ENCODE peak calls at places on chromosomes 12 and 14, in nine cellular contexts. G is heart left ventricle, K is uterus, T is HCT116, X is Peyer's patch, M is K562, O is sigmoid colon, N is transverse colon, C is body of pancreas. E is an unnamed sample. For H3K27me3, the result is how much of the 10 kb centered on the place peaks cover.

GRCh38 chr14:69684461-69685183 is 73.2 kb downstream of the SUSD6 start:
- DNase-seq in G (no peak), K (no peak), T (no peak), X (no peak), M (no peak), O (no peak), N (no peak), C (peak), E (no peak)

GRCh38 chr14:61860294-61860918 is 98.2 kb downstream of the SNAPC1 start:
- DNase-seq in G (no peak), K (no peak), T (peak), X (peak), M (peak), O (no peak), N (peak), C (peak), E (no peak)

GRCh38 chr12:132483612-132484011 is 6.3 kb upstream of the FBRSL1 start:
- DNase-seq in G (peak), K (no peak), T (no peak), X (no peak), M (no peak), O (no peak), N (no peak), C (no peak), E (peak)

GRCh38 chr12:111409403-111410228 is 3.9 kb downstream of the SH2B3 start:
- DNase-seq in G (peak), K (peak), T (no peak), X (peak), M (peak), O (peak), N (no peak), C (peak), E (no peak)

GRCh38 chr14:89912667-89913211 is 41.8 kb downstream of the EFCAB11 start:
- DNase-seq in G (no peak), K (peak), T (no peak), X (no peak), M (no peak), O (no peak), N (peak), C (no peak), E (no peak)

GRCh38 chr14:100654025-100654813 is 67.0 kb upstream of the BEGAIN start:
- DNase-seq in G (no peak), K (no peak), T (no peak), X (no peak), M (no peak), O (no peak), N (no peak), C (no peak), E (no peak)

GRCh38 chr12:1351926-1352325 is 242.5 kb downstream of the FBXL14 start:
- DNase-seq in G (no peak), K (no peak), T (no peak), X (no peak), M (no peak), O (no peak), N (no peak), C (no peak), E (no peak)

GRCh38 chr12:40515041-40515825 is 177.0 kb upstream of the CNTN1 start:
- DNase-seq in G (no peak), K (no peak), T (no peak), X (no peak), M (no peak), O (no peak), N (no peak), C (no peak), E (no peak)

GRCh38 chr12:122646568-122647220 is 56.5 kb downstream of the HCAR2 start:
- DNase-seq in G (no peak), K (no peak), T (no peak), X (no peak), M (no peak), O (no peak), N (no peak), C (no peak), E (no peak)

GRCh38 chr12:116547955-116548471 is 11.2 kb upstream of the MAP1LC3B2 start:
- DNase-seq in G (no peak), K (no peak), T (no peak), X (peak), M (no peak), O (no peak), N (no peak), C (no peak), E (no peak)

GRCh38 chr12:42327227-42327590 is 1.2 kb downstream of the PPHLN1 start:
- DNase-seq in G (no peak), K (no peak), T (no peak), X (no peak), M (no peak), O (no peak), N (no peak), C (no peak), E (no peak)

GRCh38 chr14:94748667-94749347 is 21.1 kb downstream of the GSC start:
- DNase-seq in G (no peak), K (no peak), T (peak), X (no peak), M (no peak), O (no peak), N (peak), C (peak), E (no peak)

GRCh38 chr14:24310666-24311604 is at the start of gene LTB4R:
- DNase-seq in G (peak), K (peak), T (no peak), X (peak), M (no peak), O (peak), N (peak), C (peak), E (peak)
- H3K4me3 ChIP-seq in G (peak), K (peak), T (no peak), X (peak), M (no peak), O (peak), N (peak), C (no peak), E (peak)

DNA sequence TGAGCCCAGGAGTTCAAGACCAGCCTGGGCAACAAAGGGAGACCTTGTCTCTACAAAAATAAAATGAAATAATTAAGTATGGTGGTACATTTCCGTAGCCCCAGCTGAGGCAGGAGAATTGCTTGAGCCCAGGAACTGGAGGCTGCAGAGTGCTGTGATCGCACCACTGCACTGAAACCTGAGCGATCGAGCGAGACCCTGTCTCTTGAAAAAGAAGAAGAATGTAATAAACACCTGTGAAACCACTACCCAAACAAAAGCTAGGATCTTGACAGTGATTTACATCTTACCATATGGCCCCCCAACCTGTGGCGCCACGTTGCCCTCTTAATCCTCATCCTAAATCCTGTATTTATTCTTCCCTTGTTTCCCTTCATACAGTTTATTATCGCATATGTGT is 5.7 kb upstream of the DTX1 start:
- DNase-seq in G (no peak), K (no peak), T (no peak), X (peak), M (no peak), O (no peak), N (no peak), C (no peak), E (no peak)
- H3K27me3 ChIP-seq in G (under half), K (under half), T (under half), X (under half), M (under half), O (under half), N (under half), C (under half), E (under half)

GRCh38 chr12:65803253-65803652 is 21.0 kb upstream of the HMGA2 start:
- DNase-seq in G (no peak), K (no peak), T (no peak), X (no peak), M (no peak), O (no peak), N (no peak), C (no peak), E (no peak)
- TF ChIP-seq POLR2A in G (no peak), K (no peak), T (no peak), X (no peak), M (no peak), O (no peak), N (no peak), C (no peak), E (no peak)

GRCh38 chr14:58078068-58078467 is 73.9 kb downstream of the ARMH4 start:
- DNase-seq in G (no peak), K (no peak), T (no peak), X (no peak), M (no peak), O (no peak), N (no peak), C (no peak), E (no peak)

GRCh38 chr14:58078471-58078870 is 73.5 kb downstream of the ARMH4 start:
- DNase-seq in G (no peak), K (no peak), T (no peak), X (no peak), M (no peak), O (no peak), N (no peak), C (no peak), E (no peak)

GRCh38 chr14:58085877-58086276 is 66.1 kb downstream of the ARMH4 start:
- DNase-seq in G (no peak), K (no peak), T (no peak), X (no peak), M (no peak), O (no peak), N (no peak), C (no peak), E (no peak)

GRCh38 chr14:58082011-58082410 is 70.0 kb downstream of the ARMH4 start:
- DNase-seq in G (no peak), K (no peak), T (no peak), X (no peak), M (no peak), O (no peak), N (no peak), C (no peak), E (no peak)

DNA sequence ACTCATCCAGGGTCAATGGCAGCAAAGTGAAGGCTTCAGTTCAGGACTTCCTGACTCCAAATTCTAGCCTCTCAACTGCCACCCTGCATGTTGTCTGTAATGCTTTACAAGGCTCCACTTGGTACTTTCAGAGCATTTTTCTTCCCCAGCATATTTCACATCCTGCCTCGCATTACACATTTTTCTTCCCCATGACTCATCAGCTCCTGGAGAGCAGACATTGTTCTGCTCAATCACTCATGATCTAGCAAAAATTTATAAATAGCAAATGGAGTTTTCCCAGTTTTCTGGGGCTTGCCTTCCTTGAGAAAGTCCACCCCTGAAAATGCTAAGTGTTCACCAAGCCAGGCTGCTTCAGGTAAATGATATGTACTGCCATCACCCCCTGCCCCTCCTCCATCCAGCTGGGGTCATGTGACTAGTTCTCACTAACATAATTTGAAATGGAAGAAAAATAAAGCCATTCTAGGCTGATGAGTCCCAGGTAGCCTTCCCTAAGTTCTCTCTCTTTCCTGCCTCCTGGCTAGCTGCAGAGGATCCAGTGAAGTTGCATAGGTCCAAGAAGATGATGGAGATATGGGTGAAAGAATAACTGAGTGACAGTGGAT is 69.4 kb downstream of the ARMH4 start:
- DNase-seq in G (peak), K (no peak), T (peak), X (no peak), M (peak), O (no peak), N (no peak), C (no peak), E (no peak)
- H3K4me3 ChIP-seq in G (no peak), K (no peak), T (no peak), X (no peak), M (no peak), O (no peak), N (no peak), C (no peak), E (no peak)

DNA sequence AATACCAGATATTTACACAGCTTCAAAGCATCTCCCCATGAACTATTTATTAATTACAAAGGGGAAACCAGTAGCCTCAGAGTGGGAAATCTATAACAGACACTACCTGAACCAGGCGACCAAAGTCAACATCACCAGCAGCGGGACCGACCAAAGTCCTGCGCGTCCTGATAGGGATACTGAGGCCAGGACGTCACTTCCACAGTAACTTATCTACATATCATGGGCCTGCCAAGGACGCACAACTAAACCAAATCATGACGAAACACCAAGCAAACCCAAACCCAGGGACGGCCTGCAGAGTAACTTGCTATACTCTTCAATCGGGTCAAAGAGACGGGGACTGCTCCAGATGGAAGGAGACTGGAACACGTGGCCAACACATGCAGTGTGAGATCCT is 26.0 kb upstream of the RIMBP2 start:
- DNase-seq in G (no peak), K (no peak), T (no peak), X (no peak), M (no peak), O (no peak), N (no peak), C (no peak), E (no peak)
- H3K27me3 ChIP-seq in G (under half), K (under half), T (under half), X (under half), M (under half), O (under half), N (under half), C (under half), E (under half)

GRCh38 chr14:39212034-39212433 is 21.7 kb upstream of the MIA2 start:
- DNase-seq in G (no peak), K (no peak), T (no peak), X (peak), M (no peak), O (no peak), N (no peak), C (no peak), E (no peak)
- TF ChIP-seq POLR2A in G (no peak), K (no peak), T (no peak), X (no peak), M (no peak), O (no peak), N (no peak), C (no peak), E (no peak)

GRCh38 chr14:24261969-24262327 is 1.0 kb downstream of the TGM1 start:
- DNase-seq in G (no peak), K (no peak), T (no peak), X (no peak), M (no peak), O (no peak), N (no peak), C (no peak), E (no peak)
- H3K4me3 ChIP-seq in G (no peak), K (no peak), T (no peak), X (no peak), M (no peak), O (no peak), N (no peak), C (no peak), E (no peak)

GRCh38 chr14:104371031-104371430 is 208.5 kb upstream of the C14orf180 start:
- DNase-seq in G (peak), K (no peak), T (no peak), X (no peak), M (no peak), O (no peak), N (no peak), C (no peak), E (no peak)

GRCh38 chr14:104368751-104369100 is 210.8 kb upstream of the C14orf180 start:
- DNase-seq in G (peak), K (no peak), T (no peak), X (no peak), M (no peak), O (no peak), N (no peak), C (no peak), E (no peak)

GRCh38 chr14:104369208-104369607 is 210.4 kb upstream of the C14orf180 start:
- DNase-seq in G (peak), K (no peak), T (no peak), X (no peak), M (no peak), O (no peak), N (no peak), C (no peak), E (no peak)

GRCh38 chr14:104371917-104372316 is 207.6 kb upstream of the C14orf180 start:
- DNase-seq in G (no peak), K (no peak), T (no peak), X (no peak), M (no peak), O (no peak), N (no peak), C (no peak), E (no peak)

GRCh38 chr14:104370256-104370870 is 209.2 kb upstream of the C14orf180 start:
- DNase-seq in G (peak), K (no peak), T (peak), X (no peak), M (no peak), O (no peak), N (no peak), C (peak), E (no peak)
- H3K27me3 ChIP-seq in G (under half), K (under half), T (under half), X (under half), M (under half), O (under half), N (under half), C (under half), E (under half)